ENCODE peak calls at places on chromosomes 7 and 10, in nine cellular contexts. Q is activated CD8-positive, alpha-beta memory T cell treated with anti-CD3 and anti-CD28 coated beads for 48 hours; U is hypothalamus; Z is AG09309; M is WTC11; P is left ventricle myocardium superior; B is amygdala; H is GF-D8; K is C1 segment of cervical spinal cord. F is an unnamed sample.

GRCh38 chr10:119919823-119920222 is 27.3 kb downstream of the SEC23IP start:
- DNase-seq in Q (no peak), U (no peak), Z (no peak), M (no peak), P (no peak), B (no peak), H (no peak), K (no peak), F (no peak)

GRCh38 chr10:100993986-100994708 is 5.5 kb upstream of the LZTS2 start:
- DNase-seq in Q (no peak), U (no peak), Z (no peak), M (no peak), P (no peak), B (peak; percentile 63), H (no peak), K (peak; percentile 44), F (no peak)

GRCh38 chr7:121795736-121796135 is 77.2 kb upstream of the PTPRZ1 start:
- DNase-seq in Q (no peak), U (no peak), Z (no peak), M (no peak), P (no peak), B (no peak), H (no peak), K (no peak), F (no peak)

GRCh38 chr7:150871601-150872000 is 19.3 kb downstream of the AOC1 start:
- DNase-seq in Q (no peak), U (no peak), Z (no peak), M (no peak), P (no peak), B (no peak), H (no peak), K (no peak), F (no peak)

GRCh38 chr10:102599565-102600327 is 44.5 kb upstream of the TRIM8 start:
- DNase-seq in Q (no peak), U (no peak), Z (no peak), M (no peak), P (peak; percentile 59), B (no peak), H (peak; percentile 97), K (no peak), F (no peak)

GRCh38 chr10:98402931-98403717 is 11.9 kb downstream of the PYROXD2 start:
- DNase-seq in Q (no peak), U (no peak), Z (no peak), M (no peak), P (no peak), B (no peak), H (no peak), K (no peak), F (no peak)

GRCh38 chr10:4947635-4948596 is 15.3 kb upstream of the AKR1C1 start:
- DNase-seq in Q (no peak), U (no peak), Z (peak; percentile 90), M (no peak), P (no peak), B (no peak), H (no peak), K (no peak), F (no peak)

GRCh38 chr7:73881352-73882059 is 20.5 kb downstream of the TMEM270 start:
- DNase-seq in Q (no peak), U (no peak), Z (no peak), M (no peak), P (no peak), B (no peak), H (no peak), K (no peak), F (no peak)

GRCh38 chr7:128879939-128880746 is 17.5 kb downstream of the ATP6V1F start:
- DNase-seq in Q (no peak), U (no peak), Z (no peak), M (peak; percentile 87), P (peak; percentile 81), B (peak; percentile 77), H (no peak), K (peak; percentile 44), F (peak; percentile 49)

GRCh38 chr10:69375307-69376151 is 41.2 kb downstream of the TACR2 start:
- DNase-seq in Q (no peak), U (no peak), Z (no peak), M (peak; percentile 82), P (peak; percentile 59), B (peak; percentile 61), H (no peak), K (peak; percentile 31), F (no peak)

GRCh38 chr7:4052126-4052525 is 630.0 kb upstream of the FOXK1 start:
- DNase-seq in Q (no peak), U (no peak), Z (no peak), M (no peak), P (no peak), B (no peak), H (no peak), K (no peak), F (no peak)

F was measured in activated naive CD8-positive, alpha-beta T cell treated with anti-CD3 and anti-CD28 coated beads, Interleukin-2, amount 10 ng/mL, durations not matched to agents 7 days and 5 days.